ENCODE peak calls at places on chromosomes 11 and 22, in nine cellular contexts. Q is AG09309, T is skeletal muscle cell, S is AG04449, C is tibial artery, P is AG04450, F is HAP-1, K is stomach, H is ovary. R is an unnamed sample.

GRCh38 chr11:59614277-59615131 is 1.1 kb downstream of the OSBP start:
- DNase-seq in Q (no peak), T (no peak), S (no peak), C (no peak), P (no peak), F (no peak), K (no peak), H (no peak), R (no peak)

GRCh38 chr11:29534831-29535230 is 482.0 kb downstream of the KCNA4 start:
- DNase-seq in Q (no peak), T (peak), S (no peak), C (no peak), P (no peak), F (no peak), K (no peak), H (no peak), R (no peak)

GRCh38 chr22:44554411-44554810 is 56.4 kb upstream of the RTL6 start:
- DNase-seq in Q (no peak), T (no peak), S (no peak), C (no peak), P (no peak), F (no peak), K (no peak), H (no peak), R (no peak)

GRCh38 chr11:18987454-18988231 is 48.4 kb upstream of the MRGPRX1 start:
- DNase-seq in Q (no peak), T (peak), S (no peak), C (no peak), P (no peak), F (no peak), K (no peak), H (no peak), R (no peak)

GRCh38 chr22:31898911-31899310 is 45.4 kb upstream of the YWHAH start:
- DNase-seq in Q (no peak), T (no peak), S (no peak), C (no peak), P (no peak), F (no peak), K (no peak), H (no peak), R (no peak)

GRCh38 chr22:37909756-37910155 is 3.7 kb downstream of the MICALL1 start:
- DNase-seq in Q (no peak), T (no peak), S (no peak), C (no peak), P (no peak), F (no peak), K (no peak), H (no peak), R (no peak)

GRCh38 chr11:117823941-117824420 is 563 bp downstream of the FXYD2 start:
- DNase-seq in Q (no peak), T (no peak), S (no peak), C (peak), P (no peak), F (peak), K (no peak), H (peak), R (peak)

GRCh38 chr22:25131198-25131887 is 68.3 kb upstream of the CRYBB3 start:
- DNase-seq in Q (no peak), T (no peak), S (no peak), C (no peak), P (no peak), F (no peak), K (no peak), H (no peak), R (no peak)

GRCh38 chr11:112858289-112859023 is 102.8 kb upstream of the NCAM1 start:
- DNase-seq in Q (no peak), T (no peak), S (no peak), C (no peak), P (no peak), F (no peak), K (no peak), H (no peak), R (no peak)

GRCh38 chr11:34251640-34251980 is 106.2 kb downstream of the ABTB2 start:
- DNase-seq in Q (no peak), T (no peak), S (no peak), C (no peak), P (no peak), F (no peak), K (no peak), H (no peak), R (no peak)

GRCh38 chr11:36123353-36124220 is 165.6 kb downstream of the COMMD9 start:
- DNase-seq in Q (no peak), T (no peak), S (no peak), C (no peak), P (no peak), F (no peak), K (no peak), H (no peak), R (no peak)

GRCh38 chr11:57199330-57199729 is 17.6 kb downstream of the LRRC55 start:
- DNase-seq in Q (no peak), T (no peak), S (no peak), C (no peak), P (no peak), F (no peak), K (no peak), H (no peak), R (no peak)

GRCh38 chr11:9263840-9264380 is 1.2 kb downstream of the DENND5A start:
- DNase-seq in Q (no peak), T (no peak), S (no peak), C (no peak), P (no peak), F (peak), K (no peak), H (no peak), R (no peak)

GRCh38 chr11:26842458-26842841 is 120.6 kb upstream of the SLC5A12 start:
- DNase-seq in Q (no peak), T (peak), S (no peak), C (peak), P (no peak), F (no peak), K (no peak), H (no peak), R (no peak)

GRCh38 chr11:95283653-95284052 is 52.7 kb upstream of the SESN3 start:
- DNase-seq in Q (no peak), T (peak), S (no peak), C (no peak), P (no peak), F (no peak), K (no peak), H (no peak), R (no peak)

GRCh38 chr22:25388866-25389540 is 169.6 kb downstream of the CRYBB2 start:
- DNase-seq in Q (no peak), T (no peak), S (no peak), C (no peak), P (no peak), F (no peak), K (no peak), H (no peak), R (no peak)

GRCh38 chr22:19105867-19106802 is 16.1 kb downstream of the DGCR2 start:
- DNase-seq in Q (no peak), T (no peak), S (no peak), C (no peak), P (no peak), F (no peak), K (no peak), H (no peak), R (no peak)

GRCh38 chr11:12287374-12288211 is 89.8 kb upstream of the PARVA start:
- DNase-seq in Q (peak), T (peak), S (peak), C (peak), P (peak), F (peak), K (peak), H (peak), R (peak)

GRCh38 chr11:125592305-125593112 is at the start of gene STT3A:
- DNase-seq in Q (peak), T (peak), S (peak), C (peak), P (peak), F (peak), K (peak), H (peak), R (peak)

GRCh38 chr11:69447786-69448185 is 33.7 kb upstream of the LINC01488 start:
- DNase-seq in Q (no peak), T (no peak), S (no peak), C (no peak), P (no peak), F (no peak), K (peak), H (no peak), R (no peak)

GRCh38 chr22:38724176-38724575 is 18.4 kb downstream of the GTPBP1 start:
- DNase-seq in Q (no peak), T (no peak), S (no peak), C (no peak), P (no peak), F (no peak), K (no peak), H (no peak), R (no peak)

GRCh38 chr11:20518323-20518834 is 81.0 kb upstream of the SLC6A5 start:
- DNase-seq in Q (no peak), T (no peak), S (no peak), C (no peak), P (no peak), F (no peak), K (no peak), H (no peak), R (no peak)

GRCh38 chr11:62689421-62690183 is at the start of gene LRRN4CL:
- DNase-seq in Q (peak), T (peak), S (no peak), C (peak), P (peak), F (no peak), K (peak), H (peak), R (peak)

GRCh38 chr11:31606893-31607292 is 97.3 kb downstream of the ELP4 start:
- DNase-seq in Q (no peak), T (no peak), S (no peak), C (no peak), P (no peak), F (no peak), K (no peak), H (no peak), R (no peak)

GRCh38 chr11:50155508-50155907 is 122.8 kb downstream of the OR4C45 start:
- DNase-seq in Q (no peak), T (no peak), S (no peak), C (no peak), P (no peak), F (no peak), K (no peak), H (no peak), R (no peak)

GRCh38 chr11:95599959-95600586 is 189.5 kb downstream of the FAM76B start:
- DNase-seq in Q (no peak), T (no peak), S (no peak), C (no peak), P (no peak), F (no peak), K (no peak), H (no peak), R (no peak)

GRCh38 chr22:21907638-21908522 is 40.4 kb upstream of the MAPK1 start:
- DNase-seq in Q (no peak), T (no peak), S (no peak), C (no peak), P (no peak), F (no peak), K (no peak), H (no peak), R (no peak)

GRCh38 chr11:56307836-56308235 is 7.1 kb upstream of the OR8K3 start:
- DNase-seq in Q (no peak), T (no peak), S (no peak), C (no peak), P (no peak), F (no peak), K (no peak), H (no peak), R (no peak)

GRCh38 chr22:39302431-39302960 is 16.9 kb downstream of the RPL3 start:
- DNase-seq in Q (no peak), T (no peak), S (no peak), C (no peak), P (no peak), F (no peak), K (no peak), H (no peak), R (no peak)

GRCh38 chr11:27914080-27914479 is 193.9 kb downstream of the KIF18A start:
- DNase-seq in Q (no peak), T (no peak), S (no peak), C (no peak), P (no peak), F (no peak), K (no peak), H (no peak), R (no peak)

GRCh38 chr11:76209956-76210885 is 3.9 kb upstream of the WNT11 start:
- DNase-seq in Q (peak), T (peak), S (no peak), C (peak), P (no peak), F (peak), K (peak), H (peak), R (peak)

GRCh38 chr11:115272925-115273324 is 231.3 kb downstream of the CADM1 start:
- DNase-seq in Q (no peak), T (no peak), S (no peak), C (no peak), P (no peak), F (no peak), K (no peak), H (no peak), R (no peak)
- H3K4me3 ChIP-seq in Q (no peak), T (no peak), S (no peak), C (no peak), P (no peak), F (no peak), K (no peak), H (no peak), R (no peak)

GRCh38 chr22:30806391-30806861 is 111.8 kb downstream of the OSBP2 start:
- DNase-seq in Q (no peak), T (no peak), S (no peak), C (no peak), P (no peak), F (no peak), K (no peak), H (no peak), R (no peak)

GRCh38 chr22:30801695-30802094 is 107.0 kb downstream of the OSBP2 start:
- DNase-seq in Q (no peak), T (no peak), S (no peak), C (no peak), P (no peak), F (no peak), K (no peak), H (no peak), R (no peak)

GRCh38 chr22:30804626-30805025 is 110.0 kb downstream of the OSBP2 start:
- DNase-seq in Q (no peak), T (no peak), S (no peak), C (no peak), P (no peak), F (no peak), K (no peak), H (no peak), R (no peak)

GRCh38 chr22:30803679-30804078 is 109.0 kb downstream of the OSBP2 start:
- DNase-seq in Q (no peak), T (no peak), S (no peak), C (no peak), P (no peak), F (no peak), K (no peak), H (no peak), R (no peak)

GRCh38 chr22:30802202-30803166 is 107.8 kb downstream of the OSBP2 start:
- DNase-seq in Q (peak), T (peak), S (peak), C (peak), P (peak), F (peak), K (peak), H (peak), R (peak)
- H3K4me3 ChIP-seq in Q (peak), T (peak), S (peak), C (no peak), P (peak), F (no peak), K (peak), H (no peak), R (no peak)

GRCh38 chr11:130032931-130033330 is 30.3 kb upstream of the PRDM10 start:
- DNase-seq in Q (no peak), T (no peak), S (no peak), C (no peak), P (no peak), F (no peak), K (no peak), H (no peak), R (no peak)
- H3K4me3 ChIP-seq in Q (no peak), T (no peak), S (no peak), C (no peak), P (no peak), F (no peak), K (no peak), H (no peak), R (no peak)

GRCh38 chr22:16654882-16655281 is 62.3 kb upstream of the CCT8L2 start:
- DNase-seq in Q (no peak), T (no peak), S (no peak), C (no peak), P (no peak), F (no peak), K (no peak), H (no peak), R (no peak)

DNA sequence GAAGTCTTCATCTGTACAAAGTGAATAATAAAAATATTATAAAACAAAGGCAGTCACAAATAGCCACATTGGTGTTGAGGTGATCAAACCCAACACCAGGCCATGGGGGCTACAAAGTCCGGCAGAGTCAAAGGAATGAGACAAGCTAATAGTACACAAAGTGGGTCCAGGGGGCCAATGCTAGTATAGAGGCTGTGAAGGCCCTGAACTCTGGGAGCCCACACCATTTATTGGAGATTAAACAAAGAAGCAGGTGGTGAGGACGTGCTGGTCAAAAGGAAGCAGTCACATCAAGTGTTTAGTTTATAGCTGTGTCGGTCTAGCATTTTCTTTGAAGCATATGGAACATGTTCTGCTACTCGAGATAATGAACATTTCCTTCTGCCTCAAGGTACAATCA is 58.6 kb upstream of the CCT8L2 start:
- DNase-seq in Q (no peak), T (no peak), S (no peak), C (no peak), P (no peak), F (no peak), K (no peak), H (no peak), R (no peak)
- H3K4me3 ChIP-seq in Q (no peak), T (no peak), S (no peak), C (no peak), P (no peak), F (no peak), K (no peak), H (no peak), R (no peak)

GRCh38 chr11:65485820-65486219 is 13.0 kb upstream of the MALAT1 start:
- DNase-seq in Q (no peak), T (no peak), S (no peak), C (no peak), P (no peak), F (peak), K (no peak), H (no peak), R (peak)
- H3K4me3 ChIP-seq in Q (no peak), T (no peak), S (no peak), C (no peak), P (no peak), F (no peak), K (no peak), H (no peak), R (no peak)

DNA sequence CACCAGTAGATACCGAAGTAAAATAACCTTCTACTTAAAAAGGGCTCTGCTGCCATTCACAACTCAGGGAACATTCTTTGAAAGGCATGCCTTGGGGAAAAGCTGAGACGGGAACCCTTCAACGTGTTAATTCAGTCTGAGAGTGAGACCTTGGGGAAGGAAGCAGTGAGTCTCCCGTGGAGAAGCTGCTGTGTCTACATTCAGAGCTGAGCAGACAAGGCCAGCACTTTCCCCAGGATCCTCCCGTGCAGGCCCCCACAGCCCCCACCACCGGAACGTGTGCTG is 493.1 kb downstream of the BRD1 start:
- DNase-seq in Q (no peak), T (no peak), S (no peak), C (no peak), P (no peak), F (no peak), K (no peak), H (no peak), R (no peak)
- H3K4me3 ChIP-seq in Q (no peak), T (no peak), S (no peak), C (no peak), P (no peak), F (no peak), K (no peak), H (no peak), R (no peak)

R was measured in uterus.